ENCODE peak calls at places on chromosomes 5 and 9, in ten cellular contexts. C is CD8-positive, alpha-beta memory T cell; I is foreskin keratinocyte; K is HepG2; O is left ventricle myocardium inferior; F is upper lobe of left lung; P is BE2C; V is ascending aorta; A is mesendoderm; M is IMR-90. H is an unnamed sample. For H3K4me1, the result is how much of the 10 kb centered on the place peaks cover.

GRCh38 chr5:118924006-118924389 is 64.3 kb downstream of the DTWD2 start:
- DNase-seq in C (no peak), I (no peak), K (no peak), O (no peak), F (no peak), P (no peak), V (no peak), A (no peak), M (no peak), H (no peak)

GRCh38 chr9:113624721-113625120 is 161.2 kb downstream of the RGS3 start:
- DNase-seq in C (no peak), I (peak), K (no peak), O (peak), F (no peak), P (peak), V (peak), A (no peak), M (peak), H (no peak)

GRCh38 chr9:21933281-21933680 is 60.9 kb downstream of the CDKN2A start:
- DNase-seq in C (no peak), I (peak), K (no peak), O (no peak), F (no peak), P (no peak), V (no peak), A (peak), M (no peak), H (no peak)

GRCh38 chr5:33258553-33258952 is 182.2 kb upstream of the TARS1 start:
- DNase-seq in C (no peak), I (no peak), K (no peak), O (no peak), F (no peak), P (no peak), V (no peak), A (no peak), M (peak), H (no peak)

GRCh38 chr5:39475055-39475454 is 50.3 kb upstream of the DAB2 start:
- DNase-seq in C (no peak), I (no peak), K (no peak), O (no peak), F (no peak), P (no peak), V (no peak), A (no peak), M (no peak), H (no peak)

GRCh38 chr9:117795271-117795670 is 91.1 kb downstream of the TLR4 start:
- DNase-seq in C (no peak), I (no peak), K (no peak), O (no peak), F (no peak), P (no peak), V (no peak), A (no peak), M (no peak), H (no peak)

GRCh38 chr9:93450817-93451761 is at the start of gene FAM120A:
- DNase-seq in C (peak), I (peak), K (peak), O (peak), F (peak), P (peak), V (no peak), A (peak), M (peak), H (peak)

GRCh38 chr9:97038551-97038908 is 412 bp downstream of the CTSV start:
- DNase-seq in C (no peak), I (peak), K (no peak), O (no peak), F (peak), P (no peak), V (no peak), A (no peak), M (no peak), H (no peak)

GRCh38 chr5:45376463-45376862 is 319.7 kb downstream of the HCN1 start:
- DNase-seq in C (no peak), I (no peak), K (no peak), O (no peak), F (no peak), P (no peak), V (no peak), A (no peak), M (peak), H (no peak)

GRCh38 chr9:75088646-75089368 is 493 bp downstream of the OSTF1 start:
- DNase-seq in C (no peak), I (peak), K (peak), O (peak), F (peak), P (peak), V (peak), A (peak), M (peak), H (no peak)

GRCh38 chr5:111859533-111860270 is 102.7 kb upstream of the NREP start:
- DNase-seq in C (no peak), I (peak), K (no peak), O (no peak), F (no peak), P (no peak), V (no peak), A (no peak), M (peak), H (no peak)

GRCh38 chr9:133372144-133372543 is 3.7 kb downstream of the SURF4 start:
- DNase-seq in C (no peak), I (no peak), K (no peak), O (no peak), F (no peak), P (no peak), V (no peak), A (no peak), M (no peak), H (no peak)

GRCh38 chr9:133369923-133370322 is 5.9 kb downstream of the SURF4 start:
- DNase-seq in C (peak), I (no peak), K (no peak), O (no peak), F (no peak), P (no peak), V (no peak), A (no peak), M (no peak), H (no peak)

GRCh38 chr9:133369419-133369818 is 6.4 kb downstream of the SURF4 start:
- DNase-seq in C (no peak), I (no peak), K (no peak), O (no peak), F (no peak), P (no peak), V (no peak), A (no peak), M (no peak), H (no peak)

GRCh38 chr9:133371261-133371711 is 4.6 kb downstream of the SURF4 start:
- DNase-seq in C (peak), I (no peak), K (no peak), O (no peak), F (no peak), P (no peak), V (no peak), A (no peak), M (no peak), H (peak)

DNA sequence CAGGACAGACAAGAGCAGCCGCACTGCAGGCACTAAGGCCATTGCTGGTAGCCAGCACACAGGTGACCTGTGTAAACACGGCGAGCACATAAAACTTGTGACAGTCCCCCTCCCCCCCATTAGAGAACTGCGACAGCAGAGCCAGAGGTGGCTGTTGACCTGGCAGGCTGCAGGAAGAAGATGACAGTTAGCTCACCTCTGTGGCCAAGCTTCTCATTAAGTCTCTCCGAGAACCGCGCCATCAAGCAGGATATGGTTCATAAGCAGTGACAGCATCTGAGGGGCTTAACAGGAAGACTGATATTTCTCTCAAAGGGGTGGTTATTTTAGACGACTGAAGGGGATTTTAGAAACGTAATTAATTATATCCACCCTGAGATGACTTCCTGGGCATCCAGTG is 5.2 kb downstream of the SURF4 start:
- DNase-seq in C (peak), I (no peak), K (no peak), O (no peak), F (no peak), P (no peak), V (no peak), A (no peak), M (no peak), H (peak)
- H3K4me1 ChIP-seq in C (half or more), I (under half), K (half or more), O (half or more), F (half or more), P (under half), V (under half), A (under half), M (under half), H (half or more)

DNA sequence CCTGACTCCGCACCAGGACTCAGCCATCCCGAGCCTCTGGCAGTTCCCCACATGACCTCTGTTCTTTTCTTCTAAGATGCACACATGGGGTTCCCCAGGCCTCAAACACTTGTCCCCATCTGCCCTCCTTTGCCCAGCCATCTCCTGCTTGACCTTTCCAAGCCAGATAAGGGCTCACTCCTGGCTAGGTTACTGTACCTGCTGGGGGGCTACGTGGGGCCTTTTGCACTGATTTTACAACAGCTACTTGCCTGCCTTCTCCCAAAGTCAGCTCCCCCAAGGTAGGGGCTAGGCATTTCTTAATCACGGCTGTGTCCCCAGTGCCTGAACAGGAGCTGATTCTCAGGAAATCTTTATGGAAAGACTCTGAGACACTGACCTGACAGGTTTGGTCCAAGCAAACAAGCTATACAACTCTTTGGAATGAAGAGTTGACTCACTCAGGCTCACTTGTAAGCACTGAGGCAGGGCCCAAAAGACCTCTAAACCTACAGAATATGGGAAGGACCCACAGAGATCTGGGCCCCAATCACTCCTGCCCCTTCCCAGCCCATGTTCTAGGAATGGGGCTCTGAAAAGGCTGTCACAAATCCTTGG is 2.5 kb downstream of the MACROH2A1 start:
- DNase-seq in C (no peak), I (peak), K (no peak), O (no peak), F (no peak), P (no peak), V (no peak), A (no peak), M (no peak), H (no peak)
- H3K4me1 ChIP-seq in C (half or more), I (under half), K (half or more), O (half or more), F (half or more), P (under half), V (under half), A (under half), M (under half), H (half or more)

GRCh38 chr5:158519433-158520025 is 580.2 kb downstream of the EBF1 start:
- DNase-seq in C (no peak), I (no peak), K (peak), O (no peak), F (no peak), P (no peak), V (no peak), A (no peak), M (no peak), H (no peak)
- H3K4me1 ChIP-seq in C (under half), I (under half), K (under half), O (under half), F (under half), P (under half), V (under half), A (under half), M (under half), H (under half)

GRCh38 chr9:137018761-137019559 is 9.1 kb downstream of the ABCA2 start:
- DNase-seq in C (no peak), I (no peak), K (no peak), O (no peak), F (peak), P (no peak), V (no peak), A (no peak), M (no peak), H (no peak)
- H3K4me1 ChIP-seq in C (under half), I (under half), K (under half), O (under half), F (under half), P (under half), V (under half), A (under half), M (under half), H (under half)